ENCODE peak calls at places on chromosomes 6 and 20, in four cellular contexts. One of them, this sample, is unnamed.
A peak's percentile ranks its signal among the peaks of the same experiment; 100 is the strongest.

GRCh38 chr6:22392711-22393110 is 95.9 kb upstream of the PRL start:
- DNase-seq in spleen: no peak
- DNase-seq in fibroblast of the aortic adventitia: no peak
- DNase-seq in thoracic aorta: no peak
- DNase-seq in this sample: no peak

GRCh38 chr20:25498280-25498606 is 87.1 kb downstream of the NINL start:
- DNase-seq in thoracic aorta: no peak
- DNase-seq in spleen: no peak
- DNase-seq in fibroblast of the aortic adventitia: no peak
- DNase-seq in this sample: no peak

GRCh38 chr6:137313928-137314855 is 95.0 kb upstream of the IFNGR1 start:
- DNase-seq in spleen: peak; percentile 91
- DNase-seq in thoracic aorta: peak; percentile 43
- DNase-seq in fibroblast of the aortic adventitia: peak; percentile 86
- DNase-seq in this sample: peak; percentile 86

GRCh38 chr20:41639630-41640029 is 21.5 kb upstream of the CHD6 start:
- DNase-seq in thoracic aorta: no peak
- DNase-seq in fibroblast of the aortic adventitia: no peak
- DNase-seq in spleen: no peak
- DNase-seq in this sample: no peak

GRCh38 chr6:45607818-45608217 is 230.1 kb upstream of the SUPT3H start:
- DNase-seq in fibroblast of the aortic adventitia: peak; percentile 51
- DNase-seq in thoracic aorta: no peak
- DNase-seq in spleen: no peak
- DNase-seq in this sample: no peak

GRCh38 chr6:16804007-16804303 is 42.7 kb upstream of the ATXN1 start:
- DNase-seq in thoracic aorta: no peak
- DNase-seq in spleen: no peak
- DNase-seq in fibroblast of the aortic adventitia: peak; percentile 23
- DNase-seq in this sample: no peak

GRCh38 chr6:36623547-36624459 is 29.6 kb downstream of the SRSF3 start:
- DNase-seq in thoracic aorta: peak; percentile 73
- DNase-seq in fibroblast of the aortic adventitia: peak; percentile 90
- DNase-seq in spleen: peak; percentile 91
- DNase-seq in this sample: peak; percentile 84

GRCh38 chr6:38636027-38636426 is 3.7 kb downstream of the BTBD9 start:
- DNase-seq in thoracic aorta: no peak
- DNase-seq in spleen: no peak
- DNase-seq in fibroblast of the aortic adventitia: no peak
- DNase-seq in this sample: no peak

GRCh38 chr6:168123165-168123911 is 44.3 kb upstream of the FRMD1 start:
- DNase-seq in thoracic aorta: no peak
- DNase-seq in fibroblast of the aortic adventitia: no peak
- DNase-seq in spleen: peak; percentile 27
- DNase-seq in this sample: no peak

GRCh38 chr6:152316024-152316423 is 321.1 kb downstream of the SYNE1 start:
- DNase-seq in thoracic aorta: no peak
- DNase-seq in spleen: peak; percentile 78
- DNase-seq in fibroblast of the aortic adventitia: peak; percentile 51
- DNase-seq in this sample: no peak

GRCh38 chr6:133645000-133645619 is 243.8 kb upstream of the TCF21 start:
- DNase-seq in spleen: no peak
- DNase-seq in fibroblast of the aortic adventitia: peak; percentile 64
- DNase-seq in thoracic aorta: no peak
- DNase-seq in this sample: no peak

GRCh38 chr20:2449386-2449785 is 21.2 kb downstream of the SNRPB start:
- DNase-seq in spleen: no peak
- DNase-seq in thoracic aorta: no peak
- DNase-seq in fibroblast of the aortic adventitia: no peak
- DNase-seq in this sample: no peak

GRCh38 chr20:46563170-46563847 is 12.9 kb upstream of the OCSTAMP start:
- DNase-seq in fibroblast of the aortic adventitia: no peak
- DNase-seq in thoracic aorta: no peak
- DNase-seq in spleen: no peak
- DNase-seq in this sample: no peak

GRCh38 chr20:24018796-24019195 is 30.2 kb upstream of the GGTLC1 start:
- DNase-seq in fibroblast of the aortic adventitia: no peak
- DNase-seq in thoracic aorta: no peak
- DNase-seq in spleen: no peak
- DNase-seq in this sample: no peak

GRCh38 chr6:551405-551804 is 105.5 kb downstream of the HUS1B start:
- DNase-seq in fibroblast of the aortic adventitia: peak; percentile 31
- DNase-seq in spleen: no peak
- DNase-seq in thoracic aorta: no peak
- DNase-seq in this sample: peak; percentile 10

GRCh38 chr6:132491303-132491702 is 21.6 kb downstream of the STX7 start:
- DNase-seq in thoracic aorta: peak; percentile 58
- DNase-seq in fibroblast of the aortic adventitia: peak; percentile 60
- DNase-seq in spleen: no peak
- DNase-seq in this sample: peak; percentile 54

GRCh38 chr6:30960907-30961673 is 20.3 kb downstream of the MUCL3 start:
- DNase-seq in thoracic aorta: no peak
- DNase-seq in fibroblast of the aortic adventitia: peak; percentile 33
- DNase-seq in spleen: no peak
- DNase-seq in this sample: no peak

GRCh38 chr20:36314734-36315544 is 8.8 kb downstream of the DLGAP4 start:
- DNase-seq in fibroblast of the aortic adventitia: no peak
- DNase-seq in thoracic aorta: no peak
- DNase-seq in spleen: peak; percentile 5
- DNase-seq in this sample: no peak

GRCh38 chr20:37515876-37516275 is 5.2 kb upstream of the NNAT start:
- DNase-seq in spleen: no peak
- DNase-seq in thoracic aorta: no peak
- DNase-seq in fibroblast of the aortic adventitia: no peak
- DNase-seq in this sample: no peak

GRCh38 chr20:12875510-12875909 is 133.3 kb upstream of the SPTLC3 start:
- DNase-seq in fibroblast of the aortic adventitia: no peak
- DNase-seq in thoracic aorta: no peak
- DNase-seq in spleen: no peak
- DNase-seq in this sample: no peak

GRCh38 chr20:55567826-55568225 is 437.5 kb downstream of the CBLN4 start:
- DNase-seq in thoracic aorta: no peak
- DNase-seq in spleen: no peak
- DNase-seq in fibroblast of the aortic adventitia: no peak
- DNase-seq in this sample: no peak

GRCh38 chr20:45097485-45098095 is 3.3 kb downstream of the KCNS1 start:
- DNase-seq in fibroblast of the aortic adventitia: peak; percentile 50
- DNase-seq in thoracic aorta: no peak
- DNase-seq in spleen: peak; percentile 81
- DNase-seq in this sample: peak; percentile 45
- H3K4me3 ChIP-seq in fibroblast of the aortic adventitia: peak overlapping the region; percentile 13
- H3K4me3 ChIP-seq in thoracic aorta: peak overlapping the region; percentile 34
- H3K4me3 ChIP-seq in spleen: peak overlapping the region; percentile 34
- H3K4me3 ChIP-seq in this sample: no peak overlapping the region

DNA sequence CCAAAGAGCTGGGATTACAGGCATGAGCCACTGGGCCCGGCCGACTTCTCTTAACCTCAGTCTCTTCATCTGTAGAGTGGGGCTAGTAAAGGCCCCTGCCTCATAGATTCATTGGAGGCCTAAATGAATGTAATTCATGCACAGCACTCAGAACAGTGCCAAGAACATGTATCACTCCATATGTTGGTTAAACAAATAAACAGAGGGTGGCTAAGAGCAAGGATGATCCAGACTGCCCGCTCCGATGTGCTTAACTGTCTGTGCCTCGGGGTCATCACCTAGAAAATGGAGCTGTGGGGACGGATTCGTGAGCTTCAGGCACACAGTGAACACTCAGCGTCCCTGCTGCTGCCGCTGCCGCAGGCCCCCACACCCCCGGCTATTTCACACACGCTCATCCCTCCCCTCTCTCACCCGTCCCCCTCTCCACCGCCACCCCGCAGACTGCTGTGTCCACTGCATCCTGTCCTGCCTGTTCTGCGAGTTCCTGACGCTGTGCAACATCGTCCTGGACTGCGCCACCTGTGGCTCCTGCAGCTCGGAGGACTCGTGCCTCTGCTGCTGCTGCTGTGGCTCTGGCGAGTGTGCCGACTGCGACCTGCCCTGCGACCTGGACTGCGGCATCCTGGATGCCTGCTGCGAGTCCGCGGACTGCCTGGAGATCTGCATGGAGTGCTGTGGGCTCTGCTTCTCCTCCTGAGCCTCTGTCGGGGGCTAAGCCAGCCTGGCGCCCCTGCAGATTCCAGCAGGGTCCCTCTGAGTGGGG is 14.8 kb downstream of the MDFI start:
- DNase-seq in thoracic aorta: no peak
- DNase-seq in spleen: peak; percentile 56
- DNase-seq in fibroblast of the aortic adventitia: no peak
- DNase-seq in this sample: no peak
- H3K4me3 ChIP-seq in thoracic aorta: no peak overlapping the region
- H3K4me3 ChIP-seq in spleen: no peak overlapping the region
- H3K4me3 ChIP-seq in fibroblast of the aortic adventitia: no peak overlapping the region
- H3K4me3 ChIP-seq in this sample: no peak overlapping the region

GRCh38 chr6:2899596-2899995 is 3.5 kb downstream of the SERPINB9 start:
- DNase-seq in spleen: no peak
- DNase-seq in fibroblast of the aortic adventitia: no peak
- DNase-seq in thoracic aorta: no peak
- DNase-seq in this sample: peak; percentile 85

GRCh38 chr6:2896741-2897140 is 6.4 kb downstream of the SERPINB9 start:
- DNase-seq in spleen: no peak
- DNase-seq in fibroblast of the aortic adventitia: no peak
- DNase-seq in thoracic aorta: no peak
- DNase-seq in this sample: no peak

GRCh38 chr6:2902470-2902762 is 693 bp downstream of the SERPINB9 start:
- DNase-seq in spleen: no peak
- DNase-seq in fibroblast of the aortic adventitia: peak; percentile 33
- DNase-seq in thoracic aorta: no peak
- DNase-seq in this sample: no peak

GRCh38 chr6:2900821-2901644 is 2.1 kb downstream of the SERPINB9 start:
- DNase-seq in fibroblast of the aortic adventitia: no peak
- DNase-seq in spleen: no peak
- DNase-seq in thoracic aorta: no peak
- DNase-seq in this sample: no peak

DNA sequence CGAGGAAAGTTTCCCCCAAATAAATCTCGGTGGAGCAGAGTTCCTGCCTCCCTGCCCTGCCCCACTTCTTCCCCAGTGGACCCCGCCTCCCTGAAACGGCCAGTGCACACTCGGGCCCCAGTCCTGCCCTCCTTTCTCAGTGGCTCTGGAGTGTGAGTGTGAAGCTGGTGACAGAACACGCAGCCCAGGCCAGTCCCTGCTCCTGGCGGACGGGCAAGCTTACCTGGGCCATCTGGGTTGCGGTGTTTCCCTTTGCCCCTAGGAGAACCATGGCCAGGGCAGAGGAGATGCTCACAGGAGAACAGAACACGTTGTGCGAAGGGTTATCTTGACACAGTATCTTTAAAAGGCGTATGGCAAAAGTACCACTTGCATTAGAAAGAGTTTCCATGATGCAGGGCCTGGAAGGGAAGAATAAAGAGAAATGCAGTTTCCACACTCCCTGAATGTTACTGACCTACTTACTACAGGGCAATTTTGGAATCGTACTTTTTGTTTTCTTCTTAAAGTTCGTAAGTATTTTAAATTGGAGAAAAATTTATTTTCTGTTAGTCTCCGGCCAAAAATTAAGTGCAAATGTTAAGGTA is 2.8 kb downstream of the SERPINB9 start:
- DNase-seq in spleen: no peak
- DNase-seq in fibroblast of the aortic adventitia: no peak
- DNase-seq in thoracic aorta: no peak
- DNase-seq in this sample: no peak
- H3K4me3 ChIP-seq in spleen: peak overlapping the region; percentile 71
- H3K4me3 ChIP-seq in fibroblast of the aortic adventitia: no peak overlapping the region
- H3K4me3 ChIP-seq in thoracic aorta: peak overlapping the region; percentile 84
- H3K4me3 ChIP-seq in this sample: peak overlapping the region; percentile 80

DNA sequence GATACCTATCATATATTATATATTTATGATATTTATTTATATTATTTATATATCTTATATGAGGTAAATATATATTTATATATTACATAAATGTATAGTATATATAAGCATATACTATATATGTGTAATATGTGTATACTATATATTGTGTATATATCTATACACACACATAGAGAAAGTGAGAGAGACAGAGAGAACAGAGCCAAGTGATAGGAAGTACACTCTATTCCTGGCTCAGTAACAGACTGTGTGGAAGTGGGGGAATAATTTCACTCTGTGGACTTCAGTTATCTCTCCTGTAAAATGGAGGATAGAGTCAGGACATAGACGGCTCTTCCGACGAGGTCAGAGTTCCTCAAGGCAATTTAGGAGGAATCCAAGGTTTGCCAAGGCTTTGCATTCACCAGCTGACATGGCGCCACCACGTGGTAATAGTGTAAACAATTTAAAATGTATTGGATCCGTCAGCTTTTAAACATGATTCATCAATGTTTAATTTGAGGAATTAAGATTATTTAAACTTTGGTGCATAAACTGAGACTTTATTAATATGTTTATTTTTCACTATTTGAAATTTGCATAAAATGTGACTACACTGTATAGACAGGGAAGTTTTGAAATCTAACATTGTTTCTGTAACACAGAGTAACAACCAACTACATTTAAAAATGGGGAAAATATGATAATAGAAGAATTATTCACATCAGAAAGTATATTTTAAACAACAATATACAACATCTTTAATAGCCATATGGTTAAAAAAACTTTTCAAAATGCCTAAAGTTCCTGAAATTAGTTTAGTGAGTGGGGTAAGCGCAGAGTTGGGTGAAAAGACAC is 75.4 kb upstream of the TMEM244 start:
- DNase-seq in spleen: no peak
- DNase-seq in fibroblast of the aortic adventitia: peak; percentile 77
- DNase-seq in thoracic aorta: no peak
- DNase-seq in this sample: peak; percentile 65
- H3K4me3 ChIP-seq in spleen: no peak overlapping the region
- H3K4me3 ChIP-seq in fibroblast of the aortic adventitia: peak overlapping the region; percentile 36
- H3K4me3 ChIP-seq in thoracic aorta: peak overlapping the region; percentile 36
- H3K4me3 ChIP-seq in this sample: peak overlapping the region; percentile 34

DNA sequence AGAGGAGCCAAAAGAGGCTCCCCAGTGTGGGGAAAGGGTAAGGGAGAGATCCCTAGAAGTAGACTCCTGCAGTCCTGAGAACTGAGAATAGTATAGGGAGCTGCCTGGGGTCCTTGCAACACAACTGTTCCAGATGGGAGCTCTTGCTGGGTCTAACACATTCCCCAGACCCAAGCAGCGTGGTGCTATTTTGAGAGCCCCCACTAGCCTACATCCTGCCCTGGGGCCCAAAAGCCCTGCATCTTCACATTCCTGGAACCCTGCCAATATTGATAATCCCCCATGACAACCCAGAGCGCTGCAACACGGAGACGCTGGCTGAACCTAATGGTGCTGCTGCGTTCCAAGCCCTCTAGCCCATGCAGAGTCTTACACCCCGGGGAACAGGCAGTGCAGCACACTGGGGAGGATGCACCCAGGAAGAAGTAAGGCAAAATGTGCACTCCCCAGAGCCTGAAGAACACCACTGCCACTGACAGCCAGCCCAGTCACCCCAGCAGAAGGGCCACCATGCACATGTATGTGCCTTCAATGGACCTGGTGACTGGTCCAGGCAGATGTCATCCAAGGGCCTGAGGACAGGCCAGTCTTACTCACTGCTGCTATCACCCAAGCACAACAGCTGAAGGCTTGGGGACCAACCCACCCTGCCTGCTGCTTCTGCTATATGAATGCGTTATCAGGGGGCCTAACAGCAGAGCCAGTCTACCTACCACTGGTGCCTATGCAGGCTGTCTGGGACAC is 7.0 kb upstream of the RNF217 start:
- DNase-seq in fibroblast of the aortic adventitia: peak; percentile 12
- DNase-seq in spleen: no peak
- DNase-seq in thoracic aorta: no peak
- DNase-seq in this sample: no peak
- H3K4me3 ChIP-seq in fibroblast of the aortic adventitia: no peak overlapping the region
- H3K4me3 ChIP-seq in spleen: no peak overlapping the region
- H3K4me3 ChIP-seq in thoracic aorta: peak overlapping the region; percentile 4
- H3K4me3 ChIP-seq in this sample: no peak overlapping the region